ENCODE peak calls at places on chromosome 19, in six cellular contexts. G is suprapubic skin, Z is SK-N-SH, Q is stomach, E is HCT116, Y is K562. B is an unnamed sample. For H3K9me3, the result is how much of the 10 kb centered on the place peaks cover.

GRCh38 chr19:20478936-20479335 is 86.6 kb downstream of the ZNF737 start:
- DNase-seq in Z (no peak), E (no peak), G (no peak), Y (no peak), Q (no peak), B (no peak)

GRCh38 chr19:33292595-33293254 is 9.6 kb downstream of the CEBPA start:
- DNase-seq in Q (no peak), Y (no peak), E (no peak), G (no peak), Z (no peak), B (no peak)

GRCh38 chr19:30651066-30651465 is 278.9 kb downstream of the ZNF536 start:
- DNase-seq in Q (no peak), E (no peak), Y (no peak), Z (no peak), G (no peak), B (no peak)

GRCh38 chr19:32830231-32831014 is 39.1 kb downstream of the SLC7A9 start:
- DNase-seq in E (no peak), G (no peak), Q (no peak), Y (no peak), Z (no peak), B (no peak)

GRCh38 chr19:35144600-35145436 is 1.8 kb downstream of the FXYD7 start:
- DNase-seq in E (no peak), Y (peak), Z (no peak), G (no peak), Q (peak), B (no peak)

GRCh38 chr19:48511800-48512503 is at the start of gene LMTK3:
- DNase-seq in E (no peak), Z (peak), Y (peak), Q (no peak), G (no peak), B (no peak)

GRCh38 chr19:34482380-34483250 is 1.1 kb downstream of the WTIP start:
- DNase-seq in Y (no peak), Q (no peak), E (no peak), Z (peak), G (no peak), B (no peak)

GRCh38 chr19:49133621-49134454 is 14.5 kb downstream of the PPFIA3 start:
- DNase-seq in Y (peak), G (no peak), Z (peak), E (no peak), Q (peak), B (no peak)

GRCh38 chr19:6033744-6034264 is 55.9 kb upstream of the RANBP3 start:
- DNase-seq in Y (no peak), E (no peak), G (no peak), Z (peak), Q (no peak), B (no peak)

GRCh38 chr19:50832666-50833065 is 708 bp downstream of the KLK15 start:
- DNase-seq in Y (no peak), Q (no peak), G (no peak), E (no peak), Z (no peak), B (no peak)

GRCh38 chr19:43883864-43884263 is 51.2 kb downstream of the ZNF45 start:
- DNase-seq in Z (no peak), G (no peak), Y (no peak), Q (no peak), E (no peak), B (no peak)

DNA sequence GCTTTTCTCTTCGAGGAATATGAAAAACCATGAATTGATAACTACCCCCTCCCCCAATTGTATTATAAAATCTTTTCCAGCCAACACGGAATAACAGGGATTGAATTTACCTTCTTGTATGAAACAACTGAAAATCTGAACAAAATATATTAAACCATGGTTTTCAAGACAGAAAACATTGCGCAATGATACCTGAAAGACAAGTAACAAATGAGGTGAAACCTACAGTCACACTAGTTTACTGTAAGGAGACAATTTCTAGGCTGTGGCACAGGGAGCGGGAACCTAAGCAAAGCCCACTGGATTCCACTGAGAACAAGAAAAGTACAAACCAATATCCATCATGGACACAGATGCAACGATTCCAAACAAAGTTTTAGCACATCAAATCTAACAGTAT is 53.4 kb downstream of the ZNF283 start:
- DNase-seq in G (no peak), Z (no peak), Q (no peak), Y (no peak), E (no peak), B (no peak)
- H3K9me3 ChIP-seq in G (half or more), Z (under half), Q (half or more), Y (under half), E (under half), B (under half)

GRCh38 chr19:18460313-18460712 is 22.4 kb upstream of the ISYNA1 start:
- DNase-seq in G (no peak), Z (no peak), E (no peak), Q (peak), Y (no peak), B (no peak)
- TF ChIP-seq POLR2AphosphoS5 in G (no peak), Z (no peak), E (no peak), Q (no peak), Y (no peak), B (no peak)

DNA sequence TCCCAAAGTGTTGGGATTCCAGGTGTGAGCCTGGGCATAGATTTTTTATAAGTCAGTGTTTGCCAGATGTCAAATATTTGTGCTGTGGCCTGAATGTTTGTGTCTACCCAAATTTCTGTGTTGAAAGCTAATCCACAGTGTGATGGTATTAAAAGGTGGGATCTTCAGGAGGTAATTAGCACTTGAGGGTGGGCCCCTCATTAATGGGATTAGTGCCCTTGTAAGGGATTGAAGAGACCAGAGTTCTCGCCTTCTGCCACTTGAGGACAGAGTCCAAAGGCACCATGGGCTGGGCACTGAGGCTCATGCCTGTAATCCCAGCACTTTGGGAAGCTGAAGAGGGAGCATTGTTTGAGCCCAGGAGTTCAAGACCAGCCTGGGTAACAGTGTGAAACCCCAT is 9.7 kb upstream of the FBXO17 start:
- DNase-seq in E (no peak), Q (no peak), Z (no peak), Y (no peak), G (no peak), B (no peak)
- H3K9me3 ChIP-seq in E (under half), Q (under half), Z (under half), Y (under half), G (under half), B (under half)

DNA sequence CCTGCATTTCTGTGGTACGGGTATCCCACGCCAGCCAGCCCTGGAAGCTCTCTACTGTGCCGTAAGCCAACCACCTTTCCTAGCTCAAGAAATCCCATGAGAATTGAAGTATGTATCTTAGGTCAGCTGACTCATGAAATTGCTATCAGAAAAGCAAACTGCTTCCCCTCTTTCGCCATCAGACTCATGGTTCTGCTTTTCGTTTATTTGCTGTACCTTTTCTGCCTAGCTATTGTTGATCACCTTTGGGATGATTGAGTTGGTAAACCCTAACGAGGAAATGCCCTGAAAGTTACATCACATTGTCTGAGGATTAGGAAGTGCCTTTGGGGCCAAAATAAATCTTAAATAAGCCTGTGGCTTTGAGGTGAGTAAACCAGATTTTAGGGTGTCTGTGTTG is at the start of gene ADGRE3:
- DNase-seq in Q (no peak), Y (no peak), E (no peak), Z (no peak), G (no peak), B (no peak)
- TF ChIP-seq POLR2AphosphoS5 in Q (no peak), Y (no peak), E (no peak), Z (no peak), G (no peak), B (no peak)

B was measured in SK-N-MC.